ENCODE peak calls at places on chromosomes 6 and 20, in eight cellular contexts. N is SJSA1; H is transverse colon; U is ascending aorta; X is breast epithelium; I is stomach; Y is CD4-positive, alpha-beta memory T cell; J is IMR-90. G is an unnamed sample.

GRCh38 chr6:5990776-5991175 is 15.9 kb downstream of the NRN1 start:
- DNase-seq in N (no peak), H (no peak), U (no peak), X (no peak), I (no peak), Y (no peak), J (no peak), G (no peak)

GRCh38 chr6:126188271-126188909 is 151.5 kb upstream of the CENPW start:
- DNase-seq in N (no peak), H (no peak), U (no peak), X (no peak), I (no peak), Y (no peak), J (peak; percentile 64), G (peak; percentile 89)

GRCh38 chr6:14986370-14986769 is 259.5 kb upstream of the JARID2 start:
- DNase-seq in N (no peak), H (peak; percentile 57), U (no peak), X (no peak), I (no peak), Y (no peak), J (no peak), G (no peak)

GRCh38 chr20:14384411-14384810 is 47.0 kb upstream of the FLRT3 start:
- DNase-seq in N (no peak), H (no peak), U (no peak), X (no peak), I (no peak), Y (no peak), J (peak; percentile 59), G (peak; percentile 48)

GRCh38 chr6:13307508-13307995 is 20.8 kb downstream of the TBC1D7 start:
- DNase-seq in N (no peak), H (no peak), U (no peak), X (no peak), I (no peak), Y (no peak), J (peak; percentile 34), G (no peak)

GRCh38 chr6:97572943-97573342 is 289.9 kb upstream of the MMS22L start:
- DNase-seq in N (no peak), H (no peak), U (no peak), X (no peak), I (no peak), Y (no peak), J (no peak), G (no peak)

GRCh38 chr6:26217714-26218075 is 130.5 kb downstream of the HFE start:
- DNase-seq in N (peak; percentile 59), H (no peak), U (no peak), X (no peak), I (no peak), Y (no peak), J (no peak), G (peak; percentile 55)

GRCh38 chr20:35510946-35511735 is 18.3 kb downstream of the C20orf173 start:
- DNase-seq in N (no peak), H (no peak), U (no peak), X (no peak), I (no peak), Y (no peak), J (no peak), G (no peak)

GRCh38 chr6:157648561-157648960 is 174.5 kb upstream of the SNX9 start:
- DNase-seq in N (no peak), H (no peak), U (no peak), X (no peak), I (no peak), Y (no peak), J (peak; percentile 37), G (no peak)

GRCh38 chr6:119161450-119161849 is 83.0 kb upstream of the FAM184A start:
- DNase-seq in N (no peak), H (no peak), U (no peak), X (no peak), I (no peak), Y (no peak), J (no peak), G (no peak)

GRCh38 chr20:43983904-43984361 is 69.3 kb downstream of the TOX2 start:
- DNase-seq in N (no peak), H (no peak), U (no peak), X (no peak), I (no peak), Y (no peak), J (no peak), G (no peak)

GRCh38 chr6:21451546-21452013 is 142.0 kb upstream of the SOX4 start:
- DNase-seq in N (no peak), H (no peak), U (no peak), X (no peak), I (no peak), Y (no peak), J (no peak), G (no peak)

GRCh38 chr6:7236312-7237209 is 76.4 kb downstream of the SSR1 start:
- DNase-seq in N (no peak), H (peak; percentile 30), U (no peak), X (no peak), I (no peak), Y (no peak), J (no peak), G (no peak)
- H3K4me1 ChIP-seq in N (peaks cover 4% of the 10 kb centered on the region), H (peaks cover 32% of the 10 kb centered on the region), U (no peaks in the 10 kb centered on the region), X (peaks cover 5% of the 10 kb centered on the region), I (peaks cover 39% of the 10 kb centered on the region), Y (no peaks in the 10 kb centered on the region), J (peaks cover 5% of the 10 kb centered on the region), G (peaks cover 27% of the 10 kb centered on the region)

GRCh38 chr6:87289571-87289970 is 32.8 kb upstream of the SMIM8 start:
- DNase-seq in N (no peak), H (no peak), U (no peak), X (no peak), I (no peak), Y (no peak), J (no peak), G (no peak)
- H3K4me1 ChIP-seq in N (peaks cover 8% of the 10 kb centered on the region), H (no peaks in the 10 kb centered on the region), U (no peaks in the 10 kb centered on the region), X (no peaks in the 10 kb centered on the region), I (no peaks in the 10 kb centered on the region), Y (no peaks in the 10 kb centered on the region), J (no peaks in the 10 kb centered on the region), G (no peaks in the 10 kb centered on the region)

GRCh38 chr6:3608159-3608558 is 143.4 kb downstream of the PXDC1 start:
- DNase-seq in N (no peak), H (no peak), U (peak; percentile 18), X (no peak), I (no peak), Y (no peak), J (no peak), G (no peak)

GRCh38 chr6:3610206-3610605 is 141.3 kb downstream of the PXDC1 start:
- DNase-seq in N (no peak), H (no peak), U (peak; percentile 5), X (peak; percentile 44), I (no peak), Y (no peak), J (peak; percentile 64), G (no peak)

GRCh38 chr6:3609388-3609787 is 142.1 kb downstream of the PXDC1 start:
- DNase-seq in N (no peak), H (no peak), U (no peak), X (no peak), I (no peak), Y (no peak), J (no peak), G (no peak)

GRCh38 chr6:3607171-3607570 is 144.3 kb downstream of the PXDC1 start:
- DNase-seq in N (no peak), H (no peak), U (peak; percentile 24), X (no peak), I (no peak), Y (no peak), J (no peak), G (no peak)

GRCh38 chr6:3607599-3607998 is 143.9 kb downstream of the PXDC1 start:
- DNase-seq in N (no peak), H (no peak), U (no peak), X (no peak), I (no peak), Y (no peak), J (no peak), G (no peak)
- H3K4me1 ChIP-seq in N (peaks cover 17% of the 10 kb centered on the region), H (no peaks in the 10 kb centered on the region), U (no peaks in the 10 kb centered on the region), X (no peaks in the 10 kb centered on the region), I (no peaks in the 10 kb centered on the region), Y (no peaks in the 10 kb centered on the region), J (peaks cover 9% of the 10 kb centered on the region), G (peaks cover 11% of the 10 kb centered on the region)

GRCh38 chr6:108165714-108166663 is at the start of gene NR2E1:
- DNase-seq in N (no peak), H (no peak), U (peak; percentile 50), X (no peak), I (no peak), Y (no peak), J (peak; percentile 9), G (peak; percentile 10)
- H3K4me1 ChIP-seq in N (peaks cover 21% of the 10 kb centered on the region), H (peaks cover 60% of the 10 kb centered on the region), U (peaks cover 29% of the 10 kb centered on the region), X (peaks cover 37% of the 10 kb centered on the region), I (peaks cover 47% of the 10 kb centered on the region), Y (peaks cover 52% of the 10 kb centered on the region), J (no peaks in the 10 kb centered on the region), G (peaks cover 15% of the 10 kb centered on the region)

GRCh38 chr20:57275813-57276212 is 9.4 kb upstream of the BMP7 start:
- DNase-seq in N (no peak), H (no peak), U (no peak), X (no peak), I (no peak), Y (no peak), J (no peak), G (no peak)

GRCh38 chr20:57276221-57276620 is 9.8 kb upstream of the BMP7 start:
- DNase-seq in N (no peak), H (no peak), U (no peak), X (no peak), I (no peak), Y (no peak), J (no peak), G (no peak)

GRCh38 chr20:57274846-57275245 is 8.4 kb upstream of the BMP7 start:
- DNase-seq in N (no peak), H (no peak), U (no peak), X (no peak), I (no peak), Y (no peak), J (no peak), G (no peak)

GRCh38 chr20:57274299-57274698 is 7.9 kb upstream of the BMP7 start:
- DNase-seq in N (no peak), H (no peak), U (no peak), X (no peak), I (no peak), Y (no peak), J (no peak), G (no peak)

GRCh38 chr20:57275334-57275733 is 8.9 kb upstream of the BMP7 start:
- DNase-seq in N (no peak), H (no peak), U (no peak), X (no peak), I (no peak), Y (no peak), J (no peak), G (no peak)
- H3K4me1 ChIP-seq in N (no peaks in the 10 kb centered on the region), H (no peaks in the 10 kb centered on the region), U (no peaks in the 10 kb centered on the region), X (no peaks in the 10 kb centered on the region), I (no peaks in the 10 kb centered on the region), Y (no peaks in the 10 kb centered on the region), J (no peaks in the 10 kb centered on the region), G (no peaks in the 10 kb centered on the region)

DNA sequence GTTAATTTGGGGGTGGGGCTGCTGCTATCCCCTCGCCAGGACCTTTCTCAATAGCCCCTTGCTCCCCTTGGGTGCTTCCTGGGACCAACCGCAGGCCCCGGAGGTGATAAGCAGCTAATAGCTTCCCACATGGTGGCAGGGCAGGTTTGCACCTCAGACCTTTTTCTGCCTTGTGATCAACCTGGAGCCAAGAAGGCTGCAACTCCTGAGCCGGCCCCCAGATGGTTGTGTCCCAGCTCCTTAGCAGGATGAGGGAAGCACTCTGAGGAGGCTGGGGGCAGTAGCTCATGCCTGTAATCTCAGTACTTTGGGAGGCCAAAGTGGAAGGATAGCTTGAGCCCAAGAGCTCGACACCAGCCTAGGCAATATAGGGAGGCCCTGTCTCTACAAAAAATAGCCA is 85.5 kb downstream of the BMP7 start:
- DNase-seq in N (no peak), H (no peak), U (no peak), X (no peak), I (no peak), Y (no peak), J (no peak), G (no peak)
- H3K4me1 ChIP-seq in N (no peaks in the 10 kb centered on the region), H (no peaks in the 10 kb centered on the region), U (no peaks in the 10 kb centered on the region), X (no peaks in the 10 kb centered on the region), I (no peaks in the 10 kb centered on the region), Y (no peaks in the 10 kb centered on the region), J (no peaks in the 10 kb centered on the region), G (no peaks in the 10 kb centered on the region)

G was measured in adipocyte.